ENCODE peak calls at places on chromosomes 12 and 14, in ten cellular contexts. A is AG04450; O is stimulated activated CD4-positive, alpha-beta T cell treated with anti-CD3 and anti-CD28 coated beads, TNF-alpha, amount 100 ng/mL, for 24 hours; J is caudate nucleus; C is NCI-H69; W is HFFc6; Y is fibroblast of lung; Z is AG08396; I is GM04503; Q is HEK293T. U is an unnamed sample.

GRCh38 chr12:95851609-95852008 is 7.1 kb upstream of the SNRPF start:
- DNase-seq in A (no peak), O (no peak), J (no peak), C (no peak), W (no peak), Y (no peak), Z (no peak), I (no peak), Q (no peak), U (no peak)

GRCh38 chr12:130482448-130482847 is 144.8 kb downstream of the PIWIL1 start:
- DNase-seq in A (no peak), O (no peak), J (no peak), C (no peak), W (no peak), Y (no peak), Z (no peak), I (no peak), Q (no peak), U (no peak)

GRCh38 chr12:105977256-105978051 is 161.3 kb downstream of the NUAK1 start:
- DNase-seq in A (peak; percentile 74), O (no peak), J (no peak), C (no peak), W (peak; percentile 87), Y (peak; percentile 98), Z (peak; percentile 61), I (peak; percentile 77), Q (no peak), U (no peak)

GRCh38 chr12:91889970-91890369 is 255.7 kb downstream of the BTG1 start:
- DNase-seq in A (no peak), O (no peak), J (no peak), C (no peak), W (no peak), Y (no peak), Z (no peak), I (no peak), Q (no peak), U (no peak)

GRCh38 chr14:104341532-104342434 is 203.4 kb downstream of the KIF26A start:
- DNase-seq in A (no peak), O (no peak), J (no peak), C (peak; percentile 93), W (no peak), Y (no peak), Z (no peak), I (no peak), Q (peak; percentile 97), U (no peak)

GRCh38 chr12:78725951-78726550 is 138.5 kb upstream of the SYT1 start:
- DNase-seq in A (no peak), O (no peak), J (no peak), C (peak; percentile 93), W (no peak), Y (no peak), Z (no peak), I (no peak), Q (no peak), U (no peak)

GRCh38 chr14:31261859-31262739 is 54.5 kb upstream of the HECTD1 start:
- DNase-seq in A (no peak), O (no peak), J (no peak), C (peak; percentile 91), W (peak; percentile 77), Y (peak; percentile 51), Z (no peak), I (no peak), Q (no peak), U (no peak)

GRCh38 chr12:209851-210250 is 4.1 kb downstream of the SLC6A12 start:
- DNase-seq in A (no peak), O (no peak), J (no peak), C (no peak), W (no peak), Y (no peak), Z (no peak), I (no peak), Q (no peak), U (no peak)

GRCh38 chr14:19729763-19730162 is 13.6 kb upstream of the OR4Q3 start:
- DNase-seq in A (no peak), O (no peak), J (no peak), C (no peak), W (no peak), Y (no peak), Z (no peak), I (no peak), Q (no peak), U (no peak)

GRCh38 chr12:13386269-13387039 is 189.9 kb downstream of the EMP1 start:
- DNase-seq in A (no peak), O (no peak), J (no peak), C (peak; percentile 54), W (no peak), Y (no peak), Z (no peak), I (no peak), Q (no peak), U (no peak)

GRCh38 chr12:3728686-3729085 is 24.2 kb downstream of the CRACR2A start:
- DNase-seq in A (no peak), O (no peak), J (no peak), C (no peak), W (no peak), Y (no peak), Z (no peak), I (no peak), Q (no peak), U (no peak)

GRCh38 chr14:102630405-102630804 is 38.0 kb downstream of the RCOR1 start:
- DNase-seq in A (no peak), O (no peak), J (no peak), C (no peak), W (no peak), Y (no peak), Z (no peak), I (no peak), Q (no peak), U (no peak)

GRCh38 chr12:18250313-18250916 is 10.9 kb upstream of the PIK3C2G start:
- DNase-seq in A (peak; percentile 37), O (no peak), J (no peak), C (peak; percentile 70), W (peak; percentile 66), Y (peak; percentile 60), Z (peak; percentile 26), I (peak; percentile 22), Q (peak; percentile 37), U (no peak)

GRCh38 chr14:104224516-104225281 is 86.3 kb downstream of the KIF26A start:
- DNase-seq in A (no peak), O (peak; percentile 5), J (no peak), C (peak; percentile 70), W (no peak), Y (no peak), Z (no peak), I (no peak), Q (peak; percentile 69), U (no peak)

GRCh38 chr12:112353389-112353788 is 28.8 kb downstream of the HECTD4 start:
- DNase-seq in A (no peak), O (no peak), J (no peak), C (peak; percentile 31), W (peak; percentile 18), Y (peak; percentile 39), Z (no peak), I (no peak), Q (no peak), U (no peak)

GRCh38 chr14:96792581-96792980 is 4.6 kb upstream of the VRK1 start:
- DNase-seq in A (no peak), O (no peak), J (no peak), C (peak; percentile 35), W (no peak), Y (peak; percentile 65), Z (no peak), I (no peak), Q (no peak), U (no peak)

GRCh38 chr14:97920201-97920600 is 1123.0 kb downstream of the VRK1 start:
- DNase-seq in A (no peak), O (no peak), J (no peak), C (no peak), W (no peak), Y (no peak), Z (no peak), I (no peak), Q (no peak), U (no peak)

GRCh38 chr12:64995831-64996230 is 125.3 kb downstream of the WIF1 start:
- DNase-seq in A (no peak), O (no peak), J (no peak), C (no peak), W (no peak), Y (peak; percentile 2), Z (no peak), I (no peak), Q (no peak), U (no peak)

GRCh38 chr12:124295431-124296058 is 652 bp downstream of the RFLNA start:
- DNase-seq in A (no peak), O (no peak), J (no peak), C (peak; percentile 48), W (no peak), Y (no peak), Z (no peak), I (no peak), Q (no peak), U (no peak)

GRCh38 chr12:122871851-122872785 is 23.8 kb downstream of the VPS37B start:
- DNase-seq in A (no peak), O (peak; percentile 43), J (no peak), C (peak; percentile 99), W (peak; percentile 78), Y (peak; percentile 86), Z (peak; percentile 81), I (no peak), Q (no peak), U (no peak)